ENCODE peak calls at places on chromosome 20, in eight cellular contexts. H, K, R, W, I, F, T and G are unnamed samples.
A peak's percentile ranks its signal among the peaks of the same experiment; 100 is the strongest.

GRCh38 chr20:21360686-21361085 is 36.6 kb downstream of the NKX2-4 start:
- DNase-seq in I (no peak), H (no peak), W (no peak), R (no peak), F (no peak), K (no peak), T (no peak), G (no peak)

GRCh38 chr20:44247676-44248419 is 740 bp downstream of the GDAP1L1 start:
- DNase-seq in W (peak; percentile 86), K (peak; percentile 89), F (no peak), I (no peak), T (peak; percentile 94), H (peak; percentile 74), R (no peak), G (peak; percentile 90)

GRCh38 chr20:24059174-24059573 is 70.6 kb upstream of the GGTLC1 start:
- DNase-seq in H (no peak), F (no peak), W (peak; percentile 38), T (no peak), R (no peak), K (no peak), I (no peak), G (no peak)

GRCh38 chr20:36578642-36579041 is 5.2 kb downstream of the TGIF2 start:
- DNase-seq in W (no peak), I (no peak), H (no peak), K (no peak), T (no peak), R (no peak), F (no peak), G (no peak)

GRCh38 chr20:53800883-53801604 is 207.4 kb upstream of the ZNF217 start:
- DNase-seq in T (peak; percentile 15), W (no peak), H (no peak), I (peak; percentile 46), K (no peak), R (no peak), F (no peak), G (no peak)

GRCh38 chr20:4637081-4637797 is 84.5 kb upstream of the PRND start:
- DNase-seq in F (no peak), R (no peak), I (no peak), H (peak; percentile 48), W (no peak), T (peak; percentile 8), K (no peak), G (no peak)

GRCh38 chr20:19934792-19935491 is 82.2 kb upstream of the NAA20 start:
- DNase-seq in T (no peak), F (peak; percentile 88), I (no peak), H (peak; percentile 50), K (no peak), W (no peak), R (peak; percentile 71), G (no peak)

GRCh38 chr20:19815553-19815991 is 57.5 kb downstream of the RIN2 start:
- DNase-seq in H (peak; percentile 93), W (no peak), R (no peak), K (no peak), I (no peak), F (peak; percentile 82), T (no peak), G (peak; percentile 22)

GRCh38 chr20:63123326-63123725 is 92.6 kb downstream of the YTHDF1 start:
- DNase-seq in W (peak; percentile 23), T (no peak), K (no peak), I (peak; percentile 80), R (no peak), F (no peak), H (no peak), G (peak; percentile 0)

GRCh38 chr20:43569282-43569681 is 10.5 kb downstream of the SGK2 start:
- DNase-seq in I (no peak), T (no peak), H (no peak), R (no peak), K (no peak), W (no peak), F (no peak), G (no peak)

GRCh38 chr20:50518270-50518721 is 8.1 kb downstream of the PTPN1 start:
- DNase-seq in W (no peak), I (no peak), H (peak; percentile 56), R (no peak), F (no peak), K (no peak), T (no peak), G (no peak)

GRCh38 chr20:63183422-63184146 is 32.3 kb downstream of the YTHDF1 start:
- DNase-seq in F (peak; percentile 69), H (peak; percentile 70), I (no peak), R (peak; percentile 62), T (peak; percentile 74), W (peak; percentile 77), K (peak; percentile 71), G (peak; percentile 72)

GRCh38 chr20:47638851-47639250 is 137.2 kb downstream of the NCOA3 start:
- DNase-seq in R (no peak), I (no peak), T (no peak), K (no peak), W (no peak), F (no peak), H (no peak), G (no peak)

GRCh38 chr20:42706762-42707161 is 482.9 kb downstream of the PTPRT start:
- DNase-seq in I (no peak), W (no peak), K (no peak), T (no peak), H (no peak), R (no peak), F (no peak), G (no peak)

GRCh38 chr20:36314734-36315544 is 8.8 kb downstream of the DLGAP4 start:
- DNase-seq in T (no peak), H (no peak), R (no peak), K (no peak), F (no peak), W (peak; percentile 28), I (peak; percentile 27), G (no peak)

GRCh38 chr20:63483834-63484233 is 11.4 kb upstream of the KCNQ2 start:
- DNase-seq in H (no peak), F (no peak), T (peak; percentile 51), W (peak; percentile 71), I (no peak), K (no peak), R (no peak), G (no peak)

GRCh38 chr20:25546048-25546447 is 39.3 kb downstream of the NINL start:
- DNase-seq in T (no peak), F (peak; percentile 5), I (no peak), W (no peak), H (no peak), R (no peak), K (no peak), G (no peak)

GRCh38 chr20:4358566-4358965 is 343.2 kb upstream of the RNF24 start:
- DNase-seq in T (no peak), I (no peak), W (no peak), F (no peak), H (no peak), R (no peak), K (no peak), G (no peak)

GRCh38 chr20:50577175-50578018 is 67.2 kb downstream of the PTPN1 start:
- DNase-seq in F (peak; percentile 91), I (no peak), R (peak; percentile 71), T (no peak), K (no peak), H (no peak), W (no peak), G (no peak)

GRCh38 chr20:4513720-4514119 is 208.0 kb upstream of the PRND start:
- DNase-seq in W (no peak), F (no peak), R (no peak), T (no peak), K (no peak), H (peak; percentile 80), I (no peak), G (no peak)

GRCh38 chr20:22583773-22584629 is at the start of gene FOXA2:
- DNase-seq in T (peak; percentile 61), I (no peak), F (no peak), W (peak; percentile 75), H (peak; percentile 62), R (peak; percentile 88), K (no peak), G (peak; percentile 42)

GRCh38 chr20:44171775-44172571 is 15.0 kb downstream of the JPH2 start:
- DNase-seq in F (no peak), T (no peak), I (no peak), R (no peak), H (no peak), K (no peak), W (no peak), G (no peak)

GRCh38 chr20:40279390-40279789 is 409.6 kb downstream of the MAFB start:
- DNase-seq in T (no peak), I (no peak), H (peak; percentile 90), W (no peak), R (no peak), K (no peak), F (peak; percentile 63), G (no peak)

GRCh38 chr20:17541996-17542395 is 10.8 kb upstream of the BFSP1 start:
- DNase-seq in W (no peak), T (no peak), R (no peak), K (no peak), I (no peak), F (no peak), H (no peak), G (no peak)
- TF ChIP-seq CTCF in W (no peak), T (no peak), R (no peak), K (no peak), I (no peak), F (no peak), H (no peak), G (no peak)

DNA sequence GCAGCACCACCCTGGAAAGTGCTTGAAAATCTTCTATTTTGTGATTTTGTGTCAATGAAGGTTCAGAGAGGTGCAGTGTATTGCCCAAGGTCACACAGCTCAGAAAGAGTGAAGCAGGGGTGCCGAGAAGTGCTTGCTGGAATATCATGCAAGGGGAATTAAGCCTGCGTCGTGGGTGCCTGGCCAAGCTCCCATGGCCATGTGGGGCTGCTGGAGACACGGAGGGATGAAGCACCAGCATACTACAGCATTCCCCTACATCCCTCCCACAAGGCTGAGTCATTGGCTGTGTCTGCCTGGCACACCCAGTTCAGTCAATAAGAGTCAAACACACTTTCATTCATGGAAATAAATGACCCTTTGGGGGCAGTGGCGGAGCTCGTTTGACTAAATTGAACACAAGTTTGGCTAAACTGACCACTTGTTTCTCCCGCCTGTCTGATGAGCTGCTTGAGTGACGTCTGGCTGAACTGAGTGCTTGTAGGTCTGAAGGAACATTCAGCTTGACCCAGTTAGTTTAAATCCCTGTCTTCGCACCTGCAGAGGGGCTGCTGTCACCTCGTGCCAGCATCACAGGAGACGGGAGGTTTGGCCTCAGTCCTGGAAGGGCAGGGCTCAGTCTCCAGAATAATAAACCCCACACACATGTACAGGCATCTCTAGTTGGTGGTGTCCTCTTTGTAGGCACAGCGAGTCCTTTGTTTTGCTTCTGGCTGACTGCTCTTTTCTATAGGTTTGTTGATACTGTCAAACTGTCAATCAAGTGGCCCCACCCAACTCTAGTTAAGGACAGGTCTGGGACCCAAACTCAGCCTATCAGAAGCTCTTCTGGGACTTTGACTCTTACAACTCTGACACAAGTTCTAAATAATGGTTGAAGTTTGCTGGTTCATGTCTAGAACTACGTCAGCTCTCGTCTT is 8.4 kb upstream of the TGM2 start:
- DNase-seq in T (peak; percentile 55), K (no peak), H (peak; percentile 98), W (no peak), F (no peak), R (no peak), I (peak; percentile 90), G (no peak)
- TF ChIP-seq CTCF in T (no peak), K (no peak), H (no peak), W (no peak), F (no peak), R (no peak), I (peak; percentile 31), G (no peak)

GRCh38 chr20:16241911-16242310 is 331.3 kb downstream of the KIF16B start:
- DNase-seq in H (no peak), T (no peak), F (no peak), K (no peak), W (no peak), I (peak; percentile 27), R (no peak), G (no peak)
- TF ChIP-seq CTCF in H (no peak), T (peak; percentile 5), F (no peak), K (no peak), W (peak; percentile 16), I (no peak), R (no peak), G (no peak)

GRCh38 chr20:59740621-59741020 is 136.3 kb downstream of the PHACTR3 start:
- DNase-seq in H (no peak), I (no peak), F (no peak), T (no peak), W (no peak), R (no peak), K (no peak), G (no peak)
- TF ChIP-seq CTCF in H (no peak), I (no peak), F (no peak), T (no peak), W (no peak), R (no peak), K (no peak), G (no peak)